ENCODE peak calls at places on chromosomes 3 and 15, in five cellular contexts. K is PC-9; W is NT2/D1; U is uterus; H is CD4-positive, alpha-beta memory T cell. P is an unnamed sample. For H3K9me3, the result is how much of the 10 kb centered on the place peaks cover.

GRCh38 chr15:88232771-88233170 is 23.8 kb downstream of the NTRK3 start:
- DNase-seq in K (no peak), W (no peak), U (no peak), H (no peak), P (no peak)

GRCh38 chr3:128488636-128488994 is 4.4 kb downstream of the GATA2 start:
- DNase-seq in K (no peak), W (no peak), U (no peak), H (no peak), P (no peak)

GRCh38 chr3:189641776-189642175 is 10.6 kb downstream of the TP63 start:
- DNase-seq in K (no peak), W (no peak), U (no peak), H (no peak), P (no peak)

GRCh38 chr3:56985460-56986327 is 74.8 kb upstream of the SPATA12 start:
- DNase-seq in K (no peak), W (no peak), U (no peak), H (no peak), P (no peak)

GRCh38 chr3:143283432-143284128 is 164.0 kb downstream of the CHST2 start:
- DNase-seq in K (no peak), W (no peak), U (no peak), H (no peak), P (no peak)

GRCh38 chr3:147298511-147298982 is 107.8 kb downstream of the ZIC4 start:
- DNase-seq in K (peak), W (peak), U (no peak), H (no peak), P (no peak)

GRCh38 chr3:56303508-56303907 is 164.8 kb downstream of the ERC2 start:
- DNase-seq in K (peak), W (peak), U (no peak), H (no peak), P (no peak)

GRCh38 chr15:29276366-29276765 is 6.7 kb upstream of the NSMCE3 start:
- DNase-seq in K (no peak), W (no peak), U (no peak), H (no peak), P (no peak)

GRCh38 chr3:52710512-52710911 is 4.6 kb downstream of the SPCS1 start:
- DNase-seq in K (no peak), W (no peak), U (no peak), H (no peak), P (no peak)

GRCh38 chr3:37707428-37708372 is 154.0 kb upstream of the CTDSPL start:
- DNase-seq in K (no peak), W (no peak), U (no peak), H (no peak), P (no peak)

GRCh38 chr15:34582461-34583357 is 742 bp downstream of the GOLGA8B start:
- DNase-seq in K (peak), W (no peak), U (no peak), H (peak), P (peak)

GRCh38 chr3:141335531-141336042 is 32.7 kb upstream of the ZBTB38 start:
- DNase-seq in K (no peak), W (no peak), U (no peak), H (no peak), P (no peak)

GRCh38 chr3:60703008-60703407 is 548.2 kb downstream of the FHIT start:
- DNase-seq in K (no peak), W (no peak), U (no peak), H (no peak), P (no peak)

GRCh38 chr3:128273116-128273840 is 120.0 kb downstream of the EEFSEC start:
- DNase-seq in K (no peak), W (no peak), U (no peak), H (no peak), P (no peak)

GRCh38 chr3:50617911-50618481 is 1.0 kb downstream of the MAPKAPK3 start:
- DNase-seq in K (no peak), W (no peak), U (no peak), H (no peak), P (no peak)

DNA sequence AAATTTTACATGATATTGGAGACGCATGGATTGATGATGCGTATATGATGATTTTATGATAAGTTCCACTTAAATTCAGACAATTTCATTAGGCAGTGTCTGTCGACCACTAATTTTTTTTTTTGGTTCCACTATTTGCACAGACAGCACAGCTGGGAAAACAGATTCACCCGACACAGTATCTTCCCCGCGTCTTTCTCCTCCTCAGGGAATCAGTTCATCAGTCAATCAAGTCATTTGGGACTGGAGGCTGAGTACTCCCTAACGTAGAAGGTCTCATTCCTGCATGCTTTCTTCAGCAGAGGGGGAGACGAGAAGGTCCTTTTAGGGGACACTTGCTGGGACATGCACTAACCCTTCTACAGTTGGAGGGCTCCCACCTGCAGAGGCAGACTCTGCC is 148.7 kb downstream of the LMLN start:
- DNase-seq in K (no peak), W (no peak), U (no peak), H (no peak), P (no peak)
- H3K9me3 ChIP-seq in K (under half), W (under half), U (under half), H (under half), P (under half)

DNA sequence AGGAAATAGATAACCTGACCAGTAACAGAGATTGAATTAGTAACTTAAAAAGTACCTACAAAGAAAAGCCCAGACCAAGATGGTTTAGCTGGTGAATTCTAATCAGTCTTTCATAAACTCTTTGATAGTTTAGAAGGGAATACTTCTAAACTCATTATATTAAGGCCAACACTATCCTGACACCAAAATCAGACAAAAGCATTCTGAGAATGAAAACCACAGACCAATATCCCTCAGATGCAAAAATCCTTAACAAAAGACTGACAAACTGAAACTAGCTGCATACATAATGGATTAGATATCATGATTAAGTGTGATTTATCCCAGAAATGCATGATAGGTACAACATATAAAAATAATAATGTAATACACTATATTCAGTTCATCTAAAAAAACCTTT is 115.6 kb downstream of the RFX7 start:
- DNase-seq in K (no peak), W (no peak), U (no peak), H (no peak), P (no peak)
- H3K9me3 ChIP-seq in K (under half), W (under half), U (under half), H (under half), P (under half)

DNA sequence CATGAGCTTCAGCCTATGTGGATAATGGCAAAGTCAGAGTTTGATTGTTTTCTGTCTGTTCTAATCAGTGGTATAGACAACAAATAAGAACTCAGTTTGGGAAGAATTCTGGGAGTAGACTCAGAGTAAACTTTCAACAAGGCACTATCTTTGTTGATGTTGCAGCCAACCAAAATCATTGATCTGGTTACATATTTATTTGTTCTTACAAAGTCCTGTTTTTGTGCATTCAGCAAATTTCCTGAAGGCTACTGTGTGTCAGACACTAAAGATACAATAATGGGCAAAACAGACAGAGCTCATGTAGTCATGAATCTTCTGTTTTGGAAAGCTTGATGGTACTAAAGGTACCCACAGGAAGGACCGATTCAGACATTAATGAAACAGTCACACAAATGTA is 55.0 kb downstream of the GRM7 start:
- DNase-seq in K (no peak), W (no peak), U (no peak), H (no peak), P (no peak)
- H3K9me3 ChIP-seq in K (under half), W (under half), U (under half), H (under half), P (under half)

DNA sequence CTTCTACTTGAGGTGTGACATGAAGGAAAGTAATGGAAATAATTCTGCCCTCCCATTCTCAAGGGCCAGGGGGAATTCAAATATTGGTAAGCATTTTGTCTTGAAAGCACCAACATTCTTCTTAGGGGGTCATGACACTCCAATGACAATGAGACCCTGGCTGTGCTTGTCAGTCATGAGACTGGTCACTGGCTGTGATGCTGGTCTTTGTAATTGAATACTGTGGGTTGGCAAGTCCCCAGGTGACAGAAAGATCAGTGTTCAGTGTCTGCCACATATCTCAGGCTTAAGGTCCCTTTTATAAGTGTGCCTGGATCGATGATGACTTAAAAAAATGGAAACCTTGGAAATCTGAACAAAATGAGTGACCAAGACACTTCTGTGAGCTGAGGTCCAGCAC is 151.4 kb downstream of the SNRPN start:
- DNase-seq in K (no peak), W (no peak), U (no peak), H (no peak), P (no peak)
- H3K9me3 ChIP-seq in K (under half), W (under half), U (under half), H (under half), P (under half)

P was measured in T-helper 17 cell.